ENCODE peak calls at places on chromosomes 5 and 9, in five cellular contexts. T is epithelial cell of esophagus; D is activated CD8-positive, alpha-beta T cell treated with anti-CD3 and anti-CD28 coated beads for 36 hours; Z is ureter; I is stimulated activated CD4-positive, alpha-beta T cell treated with anti-CD3 and anti-CD28 coated beads, TNF-alpha, amount 100 ng/mL, for 1 hour. N is an unnamed sample.

GRCh38 chr5:65102501-65102825 is 333.7 kb downstream of the CWC27 start:
- DNase-seq in I (no peak), D (peak), T (no peak), Z (no peak), N (no peak)

GRCh38 chr5:111367081-111367480 is 142.9 kb downstream of the CAMK4 start:
- DNase-seq in I (no peak), D (no peak), T (peak), Z (no peak), N (no peak)

GRCh38 chr9:23741304-23741800 is 84.7 kb downstream of the ELAVL2 start:
- DNase-seq in D (no peak), T (no peak), I (no peak), Z (no peak), N (no peak)

GRCh38 chr9:28598396-28598795 is 1025.1 kb upstream of the C9orf72 start:
- DNase-seq in T (no peak), I (no peak), Z (no peak), D (no peak), N (no peak)

GRCh38 chr5:41252036-41252435 is 38.7 kb upstream of the C6 start:
- DNase-seq in T (no peak), I (no peak), Z (no peak), D (no peak), N (no peak)

GRCh38 chr5:160330212-160330611 is 17.8 kb upstream of the CCNJL start:
- DNase-seq in T (no peak), I (no peak), Z (no peak), D (peak), N (no peak)

GRCh38 chr9:130118841-130119520 is 53.2 kb upstream of the NCS1 start:
- DNase-seq in T (peak), Z (no peak), D (no peak), I (no peak), N (peak)

GRCh38 chr5:138695781-138696180 is 57.4 kb upstream of the CTNNA1 start:
- DNase-seq in T (no peak), D (no peak), I (no peak), Z (no peak), N (no peak)

GRCh38 chr5:168147536-168148460 is 143.6 kb upstream of the WWC1 start:
- DNase-seq in D (no peak), T (no peak), I (no peak), Z (no peak), N (no peak)

GRCh38 chr5:157903117-157903450 is 44.1 kb upstream of the CLINT1 start:
- DNase-seq in D (no peak), I (no peak), T (peak), Z (no peak), N (no peak)

GRCh38 chr9:36970007-36970888 is 63.8 kb downstream of the PAX5 start:
- DNase-seq in I (no peak), D (no peak), T (peak), Z (no peak), N (no peak)